ENCODE peak calls at places on chromosomes 16 and 17, in four cellular contexts. One of them, this sample, is unnamed.

GRCh38 chr16:71912483-71912882 is 17.2 kb downstream of the IST1 start:
- DNase-seq in gastrocnemius medialis: no peak
- DNase-seq in thoracic aorta: no peak
- DNase-seq in cardiac fibroblast: no peak
- DNase-seq in this sample: no peak

GRCh38 chr17:14301279-14301760 is 439 bp downstream of the HS3ST3B1 start:
- DNase-seq in gastrocnemius medialis: no peak
- DNase-seq in thoracic aorta: no peak
- DNase-seq in cardiac fibroblast: no peak
- DNase-seq in this sample: no peak

GRCh38 chr16:81601008-81601428 is 156.4 kb downstream of the CMIP start:
- DNase-seq in gastrocnemius medialis: no peak
- DNase-seq in thoracic aorta: no peak
- DNase-seq in cardiac fibroblast: peak
- DNase-seq in this sample: no peak

GRCh38 chr17:55249861-55250260 is 14.9 kb upstream of the HLF start:
- DNase-seq in gastrocnemius medialis: no peak
- DNase-seq in thoracic aorta: no peak
- DNase-seq in cardiac fibroblast: no peak
- DNase-seq in this sample: no peak

GRCh38 chr16:1528921-1529537 is 4.4 kb upstream of the TMEM204 start:
- DNase-seq in gastrocnemius medialis: no peak
- DNase-seq in thoracic aorta: no peak
- DNase-seq in cardiac fibroblast: no peak
- DNase-seq in this sample: no peak

GRCh38 chr17:50638572-50638850 is 3.8 kb downstream of the ABCC3 start:
- DNase-seq in gastrocnemius medialis: no peak
- DNase-seq in thoracic aorta: no peak
- DNase-seq in cardiac fibroblast: peak
- DNase-seq in this sample: no peak

GRCh38 chr17:80025796-80026195 is 9.9 kb downstream of the TBC1D16 start:
- DNase-seq in gastrocnemius medialis: no peak
- DNase-seq in thoracic aorta: no peak
- DNase-seq in cardiac fibroblast: no peak
- DNase-seq in this sample: no peak

GRCh38 chr17:66540131-66540781 is 237.8 kb downstream of the PRKCA start:
- DNase-seq in gastrocnemius medialis: no peak
- DNase-seq in thoracic aorta: no peak
- DNase-seq in cardiac fibroblast: peak
- DNase-seq in this sample: no peak

GRCh38 chr16:87806246-87806607 is 40.4 kb upstream of the KLHDC4 start:
- DNase-seq in gastrocnemius medialis: no peak
- DNase-seq in thoracic aorta: no peak
- DNase-seq in cardiac fibroblast: no peak
- DNase-seq in this sample: no peak

GRCh38 chr16:83972256-83973008 is 4.4 kb downstream of the NECAB2 start:
- DNase-seq in gastrocnemius medialis: no peak
- DNase-seq in thoracic aorta: no peak
- DNase-seq in cardiac fibroblast: no peak
- DNase-seq in this sample: no peak

GRCh38 chr16:75323928-75324327 is 72.5 kb upstream of the BCAR1 start:
- DNase-seq in gastrocnemius medialis: no peak
- DNase-seq in thoracic aorta: no peak
- DNase-seq in cardiac fibroblast: no peak
- DNase-seq in this sample: no peak

GRCh38 chr17:73342057-73342522 is 30.3 kb upstream of the CDC42EP4 start:
- DNase-seq in gastrocnemius medialis: peak
- DNase-seq in thoracic aorta: peak
- DNase-seq in cardiac fibroblast: peak
- DNase-seq in this sample: no peak

GRCh38 chr16:80158766-80159165 is 382.0 kb upstream of the DYNLRB2 start:
- DNase-seq in gastrocnemius medialis: no peak
- DNase-seq in thoracic aorta: no peak
- DNase-seq in cardiac fibroblast: no peak
- DNase-seq in this sample: no peak

GRCh38 chr17:75430159-75430748 is 24.8 kb upstream of the GRB2 start:
- DNase-seq in gastrocnemius medialis: no peak
- DNase-seq in thoracic aorta: no peak
- DNase-seq in cardiac fibroblast: peak
- DNase-seq in this sample: no peak
- TF ChIP-seq CTCF in gastrocnemius medialis: no peak
- TF ChIP-seq CTCF in thoracic aorta: no peak
- TF ChIP-seq CTCF in cardiac fibroblast: no peak
- TF ChIP-seq CTCF in this sample: no peak

GRCh38 chr16:28822520-28823290 is at the start of gene ATXN2L:
- DNase-seq in gastrocnemius medialis: peak
- DNase-seq in thoracic aorta: peak
- DNase-seq in cardiac fibroblast: peak
- DNase-seq in this sample: peak
- TF ChIP-seq CTCF in gastrocnemius medialis: peak
- TF ChIP-seq CTCF in thoracic aorta: peak
- TF ChIP-seq CTCF in cardiac fibroblast: peak
- TF ChIP-seq CTCF in this sample: no peak

DNA sequence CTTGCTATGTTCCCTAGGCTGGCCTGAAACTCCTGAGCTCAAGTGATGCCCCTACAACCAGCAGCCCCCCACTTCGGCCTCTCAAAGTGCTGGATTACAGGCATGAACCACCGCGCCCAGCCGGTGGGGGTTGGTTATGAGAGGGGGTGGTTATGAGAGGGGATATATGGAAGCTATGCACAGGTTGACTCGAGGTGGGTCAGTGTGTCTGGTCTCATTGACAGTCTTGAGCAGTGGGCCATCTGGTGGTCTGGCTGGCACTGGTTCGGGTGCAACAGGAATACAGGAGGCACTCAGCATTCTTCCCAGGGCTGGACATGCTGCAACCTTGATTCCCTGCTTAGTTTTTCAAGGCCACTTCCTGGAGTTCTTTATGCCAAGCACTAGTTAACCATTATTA is 5.6 kb upstream of the STX1B start:
- DNase-seq in gastrocnemius medialis: no peak
- DNase-seq in thoracic aorta: no peak
- DNase-seq in cardiac fibroblast: no peak
- DNase-seq in this sample: no peak
- TF ChIP-seq CTCF in gastrocnemius medialis: no peak
- TF ChIP-seq CTCF in thoracic aorta: no peak
- TF ChIP-seq CTCF in cardiac fibroblast: no peak
- TF ChIP-seq CTCF in this sample: no peak

GRCh38 chr17:16215273-16215964 is at the start of gene NCOR1:
- DNase-seq in gastrocnemius medialis: peak
- DNase-seq in thoracic aorta: peak
- DNase-seq in cardiac fibroblast: peak
- DNase-seq in this sample: peak
- TF ChIP-seq CTCF in gastrocnemius medialis: peak
- TF ChIP-seq CTCF in thoracic aorta: no peak
- TF ChIP-seq CTCF in cardiac fibroblast: peak
- TF ChIP-seq CTCF in this sample: peak

GRCh38 chr16:10616744-10617640 is 36.6 kb upstream of the EMP2 start:
- DNase-seq in gastrocnemius medialis: no peak
- DNase-seq in thoracic aorta: no peak
- DNase-seq in cardiac fibroblast: peak
- DNase-seq in this sample: no peak
- TF ChIP-seq CTCF in gastrocnemius medialis: no peak
- TF ChIP-seq CTCF in thoracic aorta: no peak
- TF ChIP-seq CTCF in cardiac fibroblast: no peak
- TF ChIP-seq CTCF in this sample: no peak

This sample was measured in GM10248.